ENCODE peak calls at places on chromosomes 3 and 15, in ten cellular contexts. One of them, this sample, is unnamed. For H3K4me1, the result is how much of the 10 kb centered on the place peaks cover.

GRCh38 chr15:90376789-90377188 is 11.3 kb upstream of the IQGAP1 start:
- DNase-seq in neuronal stem cell: no peak
- DNase-seq in PC-3: no peak
- DNase-seq in tibial artery: no peak
- DNase-seq in suprapubic skin: no peak
- DNase-seq in H1: no peak
- DNase-seq in CD8-positive, alpha-beta memory T cell: peak
- DNase-seq in left ventricle myocardium inferior: no peak
- DNase-seq in colonic mucosa: no peak
- DNase-seq in cardiac muscle cell: no peak
- DNase-seq in this sample: no peak

GRCh38 chr3:29764059-29764458 is 483.2 kb downstream of the RBMS3 start:
- DNase-seq in neuronal stem cell: no peak
- DNase-seq in PC-3: no peak
- DNase-seq in tibial artery: no peak
- DNase-seq in suprapubic skin: no peak
- DNase-seq in H1: no peak
- DNase-seq in CD8-positive, alpha-beta memory T cell: no peak
- DNase-seq in left ventricle myocardium inferior: no peak
- DNase-seq in colonic mucosa: no peak
- DNase-seq in cardiac muscle cell: peak
- DNase-seq in this sample: no peak

GRCh38 chr3:42013652-42014442 is 51.9 kb upstream of the ULK4 start:
- DNase-seq in neuronal stem cell: no peak
- DNase-seq in PC-3: peak
- DNase-seq in tibial artery: peak
- DNase-seq in suprapubic skin: peak
- DNase-seq in H1: peak
- DNase-seq in CD8-positive, alpha-beta memory T cell: peak
- DNase-seq in left ventricle myocardium inferior: peak
- DNase-seq in colonic mucosa: peak
- DNase-seq in cardiac muscle cell: no peak
- DNase-seq in this sample: peak

GRCh38 chr3:48016336-48016973 is at the start of gene MAP4:
- DNase-seq in neuronal stem cell: no peak
- DNase-seq in PC-3: no peak
- DNase-seq in tibial artery: no peak
- DNase-seq in suprapubic skin: no peak
- DNase-seq in H1: peak
- DNase-seq in CD8-positive, alpha-beta memory T cell: no peak
- DNase-seq in left ventricle myocardium inferior: no peak
- DNase-seq in colonic mucosa: no peak
- DNase-seq in cardiac muscle cell: peak
- DNase-seq in this sample: no peak

GRCh38 chr15:58864602-58865419 is 68.7 kb downstream of the SLTM start:
- DNase-seq in neuronal stem cell: no peak
- DNase-seq in PC-3: no peak
- DNase-seq in tibial artery: no peak
- DNase-seq in suprapubic skin: no peak
- DNase-seq in H1: peak
- DNase-seq in CD8-positive, alpha-beta memory T cell: no peak
- DNase-seq in left ventricle myocardium inferior: peak
- DNase-seq in colonic mucosa: peak
- DNase-seq in cardiac muscle cell: peak
- DNase-seq in this sample: peak

GRCh38 chr15:94793641-94794040 is 562.3 kb downstream of the MCTP2 start:
- DNase-seq in neuronal stem cell: no peak
- DNase-seq in PC-3: peak
- DNase-seq in tibial artery: no peak
- DNase-seq in suprapubic skin: no peak
- DNase-seq in H1: no peak
- DNase-seq in CD8-positive, alpha-beta memory T cell: no peak
- DNase-seq in left ventricle myocardium inferior: no peak
- DNase-seq in colonic mucosa: no peak
- DNase-seq in cardiac muscle cell: no peak
- DNase-seq in this sample: no peak

GRCh38 chr15:63505842-63506222 is 1.4 kb downstream of the USP3 start:
- DNase-seq in neuronal stem cell: no peak
- DNase-seq in PC-3: no peak
- DNase-seq in tibial artery: no peak
- DNase-seq in suprapubic skin: no peak
- DNase-seq in H1: no peak
- DNase-seq in CD8-positive, alpha-beta memory T cell: no peak
- DNase-seq in left ventricle myocardium inferior: no peak
- DNase-seq in colonic mucosa: no peak
- DNase-seq in cardiac muscle cell: no peak
- DNase-seq in this sample: no peak

GRCh38 chr3:38990621-38991020 is 61.1 kb downstream of the SCN11A start:
- DNase-seq in neuronal stem cell: no peak
- DNase-seq in PC-3: no peak
- DNase-seq in tibial artery: no peak
- DNase-seq in suprapubic skin: no peak
- DNase-seq in H1: no peak
- DNase-seq in CD8-positive, alpha-beta memory T cell: no peak
- DNase-seq in left ventricle myocardium inferior: no peak
- DNase-seq in colonic mucosa: no peak
- DNase-seq in cardiac muscle cell: no peak
- DNase-seq in this sample: no peak

GRCh38 chr15:95682129-95682528 is 648.4 kb upstream of the NR2F2 start:
- DNase-seq in neuronal stem cell: no peak
- DNase-seq in PC-3: no peak
- DNase-seq in tibial artery: no peak
- DNase-seq in suprapubic skin: no peak
- DNase-seq in H1: no peak
- DNase-seq in CD8-positive, alpha-beta memory T cell: no peak
- DNase-seq in left ventricle myocardium inferior: no peak
- DNase-seq in colonic mucosa: no peak
- DNase-seq in cardiac muscle cell: no peak
- DNase-seq in this sample: no peak

GRCh38 chr3:31533169-31533870 is 595 bp downstream of the STT3B start:
- DNase-seq in neuronal stem cell: peak
- DNase-seq in PC-3: peak
- DNase-seq in tibial artery: peak
- DNase-seq in suprapubic skin: peak
- DNase-seq in H1: peak
- DNase-seq in CD8-positive, alpha-beta memory T cell: peak
- DNase-seq in left ventricle myocardium inferior: peak
- DNase-seq in colonic mucosa: peak
- DNase-seq in cardiac muscle cell: peak
- DNase-seq in this sample: peak

GRCh38 chr3:186976802-186977201 is 46.5 kb downstream of the ST6GAL1 start:
- DNase-seq in neuronal stem cell: no peak
- DNase-seq in PC-3: no peak
- DNase-seq in tibial artery: no peak
- DNase-seq in suprapubic skin: no peak
- DNase-seq in H1: no peak
- DNase-seq in CD8-positive, alpha-beta memory T cell: no peak
- DNase-seq in left ventricle myocardium inferior: no peak
- DNase-seq in colonic mucosa: no peak
- DNase-seq in cardiac muscle cell: no peak
- DNase-seq in this sample: no peak

GRCh38 chr15:74032606-74033561 is 38.4 kb downstream of the PML start:
- DNase-seq in neuronal stem cell: no peak
- DNase-seq in PC-3: no peak
- DNase-seq in tibial artery: no peak
- DNase-seq in suprapubic skin: no peak
- DNase-seq in H1: no peak
- DNase-seq in CD8-positive, alpha-beta memory T cell: no peak
- DNase-seq in left ventricle myocardium inferior: no peak
- DNase-seq in colonic mucosa: no peak
- DNase-seq in cardiac muscle cell: no peak
- DNase-seq in this sample: no peak

GRCh38 chr3:146156060-146156459 is 4.9 kb downstream of the PLOD2 start:
- DNase-seq in neuronal stem cell: no peak
- DNase-seq in PC-3: no peak
- DNase-seq in tibial artery: no peak
- DNase-seq in suprapubic skin: no peak
- DNase-seq in H1: no peak
- DNase-seq in CD8-positive, alpha-beta memory T cell: no peak
- DNase-seq in left ventricle myocardium inferior: peak
- DNase-seq in colonic mucosa: no peak
- DNase-seq in cardiac muscle cell: no peak
- DNase-seq in this sample: peak

GRCh38 chr3:8296466-8296865 is 205.2 kb upstream of the LMCD1 start:
- DNase-seq in neuronal stem cell: no peak
- DNase-seq in PC-3: no peak
- DNase-seq in tibial artery: no peak
- DNase-seq in suprapubic skin: no peak
- DNase-seq in H1: no peak
- DNase-seq in CD8-positive, alpha-beta memory T cell: no peak
- DNase-seq in left ventricle myocardium inferior: no peak
- DNase-seq in colonic mucosa: no peak
- DNase-seq in cardiac muscle cell: no peak
- DNase-seq in this sample: no peak

GRCh38 chr3:4986611-4987373 is 7.6 kb downstream of the BHLHE40 start:
- DNase-seq in neuronal stem cell: peak
- DNase-seq in PC-3: peak
- DNase-seq in tibial artery: peak
- DNase-seq in suprapubic skin: peak
- DNase-seq in H1: peak
- DNase-seq in CD8-positive, alpha-beta memory T cell: peak
- DNase-seq in left ventricle myocardium inferior: peak
- DNase-seq in colonic mucosa: peak
- DNase-seq in cardiac muscle cell: peak
- DNase-seq in this sample: peak

GRCh38 chr3:136149569-136150136 is 46.5 kb downstream of the MSL2 start:
- DNase-seq in neuronal stem cell: no peak
- DNase-seq in PC-3: peak
- DNase-seq in tibial artery: no peak
- DNase-seq in suprapubic skin: no peak
- DNase-seq in H1: no peak
- DNase-seq in CD8-positive, alpha-beta memory T cell: no peak
- DNase-seq in left ventricle myocardium inferior: no peak
- DNase-seq in colonic mucosa: no peak
- DNase-seq in cardiac muscle cell: no peak
- DNase-seq in this sample: no peak

GRCh38 chr3:10583798-10584708 is 78.7 kb upstream of the ATP2B2 start:
- DNase-seq in neuronal stem cell: no peak
- DNase-seq in PC-3: no peak
- DNase-seq in tibial artery: no peak
- DNase-seq in suprapubic skin: no peak
- DNase-seq in H1: no peak
- DNase-seq in CD8-positive, alpha-beta memory T cell: no peak
- DNase-seq in left ventricle myocardium inferior: no peak
- DNase-seq in colonic mucosa: no peak
- DNase-seq in cardiac muscle cell: no peak
- DNase-seq in this sample: no peak

GRCh38 chr3:127011270-127011992 is 28.5 kb downstream of the PLXNA1 start:
- DNase-seq in neuronal stem cell: no peak
- DNase-seq in PC-3: no peak
- DNase-seq in tibial artery: peak
- DNase-seq in suprapubic skin: no peak
- DNase-seq in H1: no peak
- DNase-seq in CD8-positive, alpha-beta memory T cell: no peak
- DNase-seq in left ventricle myocardium inferior: peak
- DNase-seq in colonic mucosa: no peak
- DNase-seq in cardiac muscle cell: peak
- DNase-seq in this sample: peak

GRCh38 chr15:41494190-41494921 is 682 bp downstream of the ITPKA start:
- DNase-seq in neuronal stem cell: peak
- DNase-seq in PC-3: peak
- DNase-seq in tibial artery: no peak
- DNase-seq in suprapubic skin: no peak
- DNase-seq in H1: peak
- DNase-seq in CD8-positive, alpha-beta memory T cell: peak
- DNase-seq in left ventricle myocardium inferior: no peak
- DNase-seq in colonic mucosa: peak
- DNase-seq in cardiac muscle cell: no peak
- DNase-seq in this sample: peak

GRCh38 chr3:197286678-197287077 is 11.7 kb downstream of the DLG1 start:
- DNase-seq in neuronal stem cell: no peak
- DNase-seq in PC-3: no peak
- DNase-seq in tibial artery: no peak
- DNase-seq in suprapubic skin: no peak
- DNase-seq in H1: no peak
- DNase-seq in CD8-positive, alpha-beta memory T cell: no peak
- DNase-seq in left ventricle myocardium inferior: no peak
- DNase-seq in colonic mucosa: no peak
- DNase-seq in cardiac muscle cell: no peak
- DNase-seq in this sample: no peak

GRCh38 chr3:32759342-32759741 is 58.5 kb upstream of the TRIM71 start:
- DNase-seq in neuronal stem cell: no peak
- DNase-seq in PC-3: no peak
- DNase-seq in tibial artery: no peak
- DNase-seq in suprapubic skin: no peak
- DNase-seq in H1: no peak
- DNase-seq in CD8-positive, alpha-beta memory T cell: no peak
- DNase-seq in left ventricle myocardium inferior: no peak
- DNase-seq in colonic mucosa: no peak
- DNase-seq in cardiac muscle cell: no peak
- DNase-seq in this sample: no peak

GRCh38 chr15:66400351-66400774 is 13.7 kb downstream of the MAP2K1 start:
- DNase-seq in neuronal stem cell: no peak
- DNase-seq in PC-3: peak
- DNase-seq in tibial artery: no peak
- DNase-seq in suprapubic skin: no peak
- DNase-seq in H1: no peak
- DNase-seq in CD8-positive, alpha-beta memory T cell: no peak
- DNase-seq in left ventricle myocardium inferior: no peak
- DNase-seq in colonic mucosa: no peak
- DNase-seq in cardiac muscle cell: no peak
- DNase-seq in this sample: no peak
- H3K27ac ChIP-seq in neuronal stem cell: peak
- H3K27ac ChIP-seq in PC-3: peak
- H3K27ac ChIP-seq in tibial artery: no peak
- H3K27ac ChIP-seq in suprapubic skin: no peak
- H3K27ac ChIP-seq in H1: peak
- H3K27ac ChIP-seq in CD8-positive, alpha-beta memory T cell: no peak
- H3K27ac ChIP-seq in left ventricle myocardium inferior: no peak
- H3K27ac ChIP-seq in colonic mucosa: no peak
- H3K27ac ChIP-seq in cardiac muscle cell: no peak
- H3K27ac ChIP-seq in this sample: no peak

GRCh38 chr3:18344306-18345014 is 80.7 kb downstream of the SATB1 start:
- DNase-seq in neuronal stem cell: no peak
- DNase-seq in PC-3: no peak
- DNase-seq in tibial artery: no peak
- DNase-seq in suprapubic skin: no peak
- DNase-seq in H1: no peak
- DNase-seq in CD8-positive, alpha-beta memory T cell: no peak
- DNase-seq in left ventricle myocardium inferior: no peak
- DNase-seq in colonic mucosa: no peak
- DNase-seq in cardiac muscle cell: no peak
- DNase-seq in this sample: no peak
- H3K4me1 ChIP-seq in neuronal stem cell: under half
- H3K4me1 ChIP-seq in PC-3: under half
- H3K4me1 ChIP-seq in tibial artery: under half
- H3K4me1 ChIP-seq in suprapubic skin: under half
- H3K4me1 ChIP-seq in H1: under half
- H3K4me1 ChIP-seq in CD8-positive, alpha-beta memory T cell: under half
- H3K4me1 ChIP-seq in left ventricle myocardium inferior: under half
- H3K4me1 ChIP-seq in colonic mucosa: under half
- H3K4me1 ChIP-seq in cardiac muscle cell: under half
- H3K4me1 ChIP-seq in this sample: under half

GRCh38 chr3:153305189-153305588 is 143.2 kb downstream of the RAP2B start:
- DNase-seq in neuronal stem cell: no peak
- DNase-seq in PC-3: peak
- DNase-seq in tibial artery: no peak
- DNase-seq in suprapubic skin: no peak
- DNase-seq in H1: no peak
- DNase-seq in CD8-positive, alpha-beta memory T cell: no peak
- DNase-seq in left ventricle myocardium inferior: no peak
- DNase-seq in colonic mucosa: no peak
- DNase-seq in cardiac muscle cell: no peak
- DNase-seq in this sample: no peak
- H3K27ac ChIP-seq in neuronal stem cell: no peak
- H3K27ac ChIP-seq in PC-3: no peak
- H3K27ac ChIP-seq in tibial artery: no peak
- H3K27ac ChIP-seq in suprapubic skin: no peak
- H3K27ac ChIP-seq in H1: no peak
- H3K27ac ChIP-seq in CD8-positive, alpha-beta memory T cell: no peak
- H3K27ac ChIP-seq in left ventricle myocardium inferior: no peak
- H3K27ac ChIP-seq in colonic mucosa: no peak
- H3K27ac ChIP-seq in cardiac muscle cell: no peak
- H3K27ac ChIP-seq in this sample: no peak

GRCh38 chr3:189195302-189195701 is 23.5 kb downstream of the TPRG1 start:
- DNase-seq in neuronal stem cell: no peak
- DNase-seq in PC-3: no peak
- DNase-seq in tibial artery: no peak
- DNase-seq in suprapubic skin: no peak
- DNase-seq in H1: peak
- DNase-seq in CD8-positive, alpha-beta memory T cell: no peak
- DNase-seq in left ventricle myocardium inferior: no peak
- DNase-seq in colonic mucosa: no peak
- DNase-seq in cardiac muscle cell: peak
- DNase-seq in this sample: no peak
- H3K4me1 ChIP-seq in neuronal stem cell: under half
- H3K4me1 ChIP-seq in PC-3: under half
- H3K4me1 ChIP-seq in tibial artery: under half
- H3K4me1 ChIP-seq in suprapubic skin: under half
- H3K4me1 ChIP-seq in H1: under half
- H3K4me1 ChIP-seq in CD8-positive, alpha-beta memory T cell: under half
- H3K4me1 ChIP-seq in left ventricle myocardium inferior: under half
- H3K4me1 ChIP-seq in colonic mucosa: under half
- H3K4me1 ChIP-seq in cardiac muscle cell: under half
- H3K4me1 ChIP-seq in this sample: under half